ENCODE peak calls at places on chromosomes 4 and X, in ten cellular contexts. Y is CD8-positive, alpha-beta T cell; L is psoas muscle; T is HepG2; S is transverse colon; X is neural progenitor cell; U is right atrium auricular region; F is left ventricle myocardium inferior; Z is PC-9; A is pancreas. O is an unnamed sample. For H3K4me1, the result is how much of the 10 kb centered on the place peaks cover.

GRCh38 chr4:6992728-6993655 is 50.2 kb upstream of the TADA2B start:
- DNase-seq in Z (peak), Y (no peak), S (no peak), X (no peak), F (no peak), A (no peak), L (no peak), T (no peak), U (no peak), O (no peak)

GRCh38 chrX:8191022-8191421 is 20.0 kb upstream of the VCX2 start:
- DNase-seq in X (no peak), Z (peak), Y (no peak), T (no peak), A (no peak), L (no peak), U (no peak), F (no peak), S (peak), O (no peak)

GRCh38 chr4:6416518-6417286 is 55.7 kb downstream of the PPP2R2C start:
- DNase-seq in Z (no peak), U (no peak), X (no peak), Y (no peak), T (no peak), F (no peak), L (no peak), A (no peak), S (no peak), O (no peak)

GRCh38 chrX:50613846-50614245 is 143.2 kb upstream of the DGKK start:
- DNase-seq in Z (no peak), U (no peak), X (no peak), T (no peak), Y (no peak), F (no peak), S (no peak), A (no peak), L (no peak), O (no peak)

GRCh38 chrX:111444881-111445280 is 32.9 kb upstream of the DCX start:
- DNase-seq in U (no peak), Y (no peak), T (no peak), A (no peak), S (no peak), L (no peak), Z (no peak), X (no peak), F (no peak), O (no peak)

GRCh38 chr4:152281211-152281610 is 254.7 kb downstream of the FBXW7 start:
- DNase-seq in A (no peak), Z (no peak), T (no peak), F (no peak), X (no peak), Y (no peak), U (no peak), L (no peak), S (no peak), O (no peak)

GRCh38 chrX:66553973-66554372 is 84.9 kb downstream of the EDA2R start:
- DNase-seq in T (no peak), Y (no peak), L (no peak), Z (no peak), X (no peak), U (no peak), A (no peak), S (no peak), F (no peak), O (no peak)

GRCh38 chrX:15188039-15188438 is 81.8 kb downstream of the ASB9 start:
- DNase-seq in U (no peak), S (no peak), T (no peak), X (no peak), A (no peak), L (no peak), Y (no peak), Z (no peak), F (no peak), O (no peak)

GRCh38 chr4:127521463-127521862 is 111.3 kb upstream of the INTU start:
- DNase-seq in T (no peak), F (peak), L (no peak), S (no peak), Y (no peak), A (no peak), X (no peak), U (no peak), Z (no peak), O (no peak)

GRCh38 chr4:186953601-186954260 is 230.1 kb upstream of the FAT1 start:
- DNase-seq in L (peak), X (no peak), U (peak), Y (no peak), T (no peak), Z (no peak), S (no peak), A (no peak), F (no peak), O (no peak)

GRCh38 chr4:41199788-41200187 is 14.6 kb downstream of the APBB2 start:
- DNase-seq in Z (no peak), F (no peak), T (no peak), X (no peak), Y (no peak), A (no peak), U (no peak), L (no peak), S (no peak), O (no peak)

GRCh38 chr4:106763044-106763443 is 273.1 kb downstream of the DKK2 start:
- DNase-seq in Y (no peak), Z (no peak), T (no peak), L (no peak), X (peak), F (no peak), A (no peak), U (no peak), S (no peak), O (no peak)

GRCh38 chrX:69258893-69259292 is 93.6 kb upstream of the PJA1 start:
- DNase-seq in F (no peak), T (no peak), A (no peak), U (no peak), L (no peak), Y (no peak), Z (no peak), S (no peak), X (no peak), O (no peak)

GRCh38 chr4:176377705-176378302 is 58.0 kb downstream of the SPCS3 start:
- DNase-seq in S (no peak), X (no peak), Z (no peak), U (no peak), Y (no peak), T (no peak), A (no peak), L (no peak), F (no peak), O (no peak)

GRCh38 chrX:101550825-101551767 is 749 bp downstream of the ARMCX1 start:
- DNase-seq in L (peak), Z (no peak), A (peak), U (no peak), S (no peak), Y (no peak), T (no peak), F (peak), X (peak), O (peak)

GRCh38 chr4:20809796-20810195 is 109.5 kb downstream of the PACRGL start:
- DNase-seq in L (no peak), Z (peak), T (peak), A (no peak), S (no peak), F (no peak), Y (no peak), X (no peak), U (no peak), O (no peak)

GRCh38 chrX:111869639-111870034 is 6.3 kb upstream of the TRPC5OS start:
- DNase-seq in L (no peak), Z (peak), S (peak), F (no peak), T (no peak), U (no peak), Y (no peak), A (peak), X (peak), O (peak)

GRCh38 chr4:76850010-76850441 is 47.9 kb downstream of the SOWAHB start:
- DNase-seq in L (no peak), F (no peak), X (no peak), U (no peak), T (peak), Y (no peak), S (no peak), A (no peak), Z (peak), O (no peak)

GRCh38 chrX:150790021-150790420 is 96.8 kb downstream of the MTMR1 start:
- DNase-seq in L (no peak), Y (no peak), A (no peak), S (no peak), T (no peak), U (no peak), X (no peak), Z (no peak), F (no peak), O (no peak)

GRCh38 chr4:141132689-141133145 is 552 bp downstream of the RNF150 start:
- DNase-seq in U (no peak), X (peak), S (peak), A (peak), Y (no peak), F (peak), Z (no peak), L (peak), T (no peak), O (peak)

GRCh38 chr4:25966171-25966570 is 52.2 kb downstream of the SMIM20 start:
- DNase-seq in X (no peak), T (no peak), U (no peak), L (no peak), F (no peak), Z (no peak), A (no peak), S (no peak), Y (no peak), O (no peak)

GRCh38 chr4:41579043-41579442 is 41.1 kb downstream of the LIMCH1 start:
- DNase-seq in L (no peak), Y (no peak), S (no peak), Z (no peak), T (no peak), F (no peak), U (no peak), X (no peak), A (no peak), O (no peak)

GRCh38 chrX:46447384-46447783 is 97.8 kb downstream of the ZNF674 start:
- DNase-seq in A (no peak), L (no peak), U (no peak), Y (no peak), S (no peak), X (no peak), Z (no peak), T (peak), F (no peak), O (peak)

GRCh38 chr4:126137782-126138170 is 823.0 kb downstream of the FAT4 start:
- DNase-seq in X (no peak), L (no peak), Z (no peak), F (no peak), S (no peak), U (no peak), T (no peak), Y (no peak), A (no peak), O (no peak)

GRCh38 chrX:9604111-9604907 is 139.5 kb downstream of the TBL1X start:
- DNase-seq in S (no peak), Z (no peak), F (peak), T (no peak), Y (no peak), X (no peak), L (peak), U (peak), A (peak), O (peak)

GRCh38 chr4:144754562-144755410 is 108.8 kb downstream of the HHIP start:
- DNase-seq in X (peak), S (no peak), T (no peak), F (no peak), A (peak), L (no peak), U (no peak), Z (no peak), Y (no peak), O (no peak)

GRCh38 chr4:84159767-84160166 is 339.3 kb downstream of the NKX6-1 start:
- DNase-seq in T (peak), X (peak), S (no peak), Y (no peak), U (no peak), F (no peak), A (no peak), L (no peak), Z (no peak), O (peak)

GRCh38 chr4:2923141-2923551 is 40.1 kb downstream of the NOP14 start:
- DNase-seq in U (no peak), F (no peak), Z (no peak), X (no peak), S (no peak), Y (no peak), L (no peak), T (no peak), A (no peak), O (no peak)

GRCh38 chrX:136261316-136261715 is 10.1 kb upstream of the MAP7D3 start:
- DNase-seq in T (no peak), L (no peak), Y (no peak), F (no peak), U (no peak), Z (no peak), X (no peak), A (no peak), S (no peak), O (no peak)

GRCh38 chr4:57369446-57369845 is 259.3 kb upstream of the IGFBP7 start:
- DNase-seq in X (no peak), Z (no peak), L (no peak), Y (no peak), U (no peak), A (no peak), F (no peak), T (no peak), S (no peak), O (no peak)

GRCh38 chrX:54825716-54826428 is 18.3 kb downstream of the MAGED2 start:
- DNase-seq in Y (peak), U (no peak), Z (no peak), S (no peak), L (no peak), F (no peak), A (no peak), X (no peak), T (no peak), O (no peak)

GRCh38 chr4:74095886-74096264 is 3.1 kb downstream of the CXCL2 start:
- DNase-seq in U (no peak), X (no peak), S (no peak), L (no peak), Z (no peak), A (no peak), T (no peak), F (no peak), Y (no peak), O (no peak)

GRCh38 chr4:8376361-8377102 is 64.0 kb downstream of the ACOX3 start:
- DNase-seq in Z (no peak), F (peak), U (no peak), X (no peak), Y (no peak), L (no peak), T (no peak), S (no peak), A (no peak), O (no peak)

GRCh38 chr4:59247032-59247431 is 1953.1 kb upstream of the ADGRL3 start:
- DNase-seq in A (no peak), Z (no peak), F (no peak), T (peak), X (no peak), U (no peak), S (no peak), Y (no peak), L (no peak), O (no peak)

GRCh38 chr4:7420661-7421040 is 14.1 kb downstream of the PSAPL1 start:
- DNase-seq in Z (no peak), Y (no peak), T (no peak), X (no peak), F (peak), U (peak), A (no peak), S (no peak), L (no peak), O (no peak)

DNA sequence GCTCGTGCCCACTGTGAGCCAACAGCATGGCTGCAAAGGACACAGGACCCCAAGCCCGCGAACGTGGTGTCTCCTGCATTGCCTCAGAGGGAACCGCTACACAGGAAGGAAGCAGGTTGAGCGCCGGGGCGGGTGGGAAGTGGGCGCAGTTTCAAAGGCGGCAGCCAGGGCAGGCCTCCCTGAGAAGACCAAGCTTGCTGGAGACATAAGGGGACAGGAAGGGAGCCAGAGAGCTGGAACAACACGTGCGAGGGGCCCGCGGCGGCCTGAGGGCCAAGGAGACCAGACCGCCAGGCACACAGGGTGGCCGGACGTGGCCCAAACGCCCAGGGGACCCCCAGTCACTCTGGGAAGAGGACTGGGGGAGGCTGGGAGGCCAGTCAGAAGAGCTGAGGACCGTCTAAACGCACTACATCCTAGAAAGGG is 32.0 kb downstream of the CTBP1 start:
- DNase-seq in L (peak), U (no peak), S (peak), T (no peak), X (no peak), A (no peak), Z (no peak), Y (peak), F (no peak), O (no peak)
- H3K4me1 ChIP-seq in L (under half), U (under half), S (under half), T (under half), X (under half), A (under half), Z (under half), Y (under half), F (under half), O (under half)

DNA sequence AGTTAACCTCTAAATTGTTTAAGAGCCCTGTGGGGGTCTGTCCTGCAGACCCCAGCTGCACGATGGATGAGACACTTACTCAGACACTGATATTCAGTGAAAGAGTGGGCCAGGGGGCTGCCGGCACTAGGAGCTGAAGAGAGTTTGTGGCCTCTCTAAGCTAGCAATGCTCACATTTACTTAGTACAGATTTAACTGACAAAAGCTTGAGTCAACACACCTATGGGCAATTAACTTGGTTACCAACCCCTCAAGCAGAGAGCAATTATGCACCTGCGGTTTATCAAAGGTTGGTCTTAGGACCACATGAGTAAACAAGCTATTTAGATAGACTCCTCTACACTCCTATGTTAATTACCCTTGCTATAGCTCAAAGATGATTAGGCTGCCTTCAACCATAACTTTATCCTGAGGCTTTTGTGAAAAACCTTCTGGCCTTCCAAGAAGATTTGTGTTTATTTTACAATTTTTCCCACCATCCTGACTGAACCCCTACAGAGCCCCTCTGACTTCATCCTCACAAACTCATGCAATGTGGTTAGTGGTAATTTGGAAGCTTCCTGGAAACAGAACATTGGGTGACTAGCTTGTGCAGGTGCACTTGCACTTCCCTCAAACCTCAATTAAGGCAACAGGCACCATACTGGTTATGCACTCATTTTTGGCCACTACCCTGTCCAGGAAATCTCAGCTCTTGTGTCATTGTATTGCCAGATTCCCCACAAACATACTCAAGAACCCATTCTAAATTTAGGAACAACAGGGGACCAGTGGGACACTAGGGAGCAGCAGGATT is 234.4 kb upstream of the ITM2A start:
- DNase-seq in L (no peak), S (peak), Z (no peak), X (no peak), T (no peak), F (no peak), A (no peak), U (no peak), Y (no peak), O (no peak)
- H3K27ac ChIP-seq in L (no peak), S (no peak), Z (no peak), X (no peak), T (no peak), F (no peak), A (no peak), U (no peak), Y (no peak), O (no peak)

DNA sequence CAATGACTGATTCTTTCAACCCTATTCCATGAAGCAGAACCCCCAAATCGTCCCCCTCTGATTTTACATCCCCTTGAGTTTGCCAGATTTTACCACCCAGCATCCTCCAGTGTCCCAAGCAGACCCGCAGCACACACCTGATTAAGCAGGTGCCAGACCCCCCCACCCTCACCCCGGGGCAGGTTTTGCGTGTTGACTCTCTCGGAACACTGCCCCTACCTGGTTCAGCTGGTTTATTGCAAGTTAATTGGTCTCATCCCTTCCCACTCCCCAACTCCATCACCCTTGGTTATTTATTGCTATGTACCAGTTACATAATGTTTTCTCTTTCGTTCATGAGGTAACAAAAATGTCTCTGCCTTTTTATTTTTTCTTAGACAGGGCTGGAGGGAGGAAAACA is 258.4 kb downstream of the BCOR start:
- DNase-seq in T (no peak), A (no peak), S (no peak), L (no peak), U (no peak), Y (no peak), Z (no peak), F (no peak), X (no peak), O (no peak)
- TF ChIP-seq CTCF in T (no peak), A (no peak), S (no peak), L (no peak), U (no peak), Y (no peak), Z (no peak), F (no peak), X (peak), O (no peak)

GRCh38 chrX:131277543-131278115 is 11.5 kb downstream of the IGSF1 start:
- DNase-seq in L (no peak), A (no peak), T (no peak), Y (no peak), Z (no peak), U (no peak), X (peak), F (no peak), S (no peak), O (no peak)
- H3K4me1 ChIP-seq in L (under half), A (under half), T (under half), Y (under half), Z (under half), U (under half), X (under half), F (under half), S (under half), O (under half)

DNA sequence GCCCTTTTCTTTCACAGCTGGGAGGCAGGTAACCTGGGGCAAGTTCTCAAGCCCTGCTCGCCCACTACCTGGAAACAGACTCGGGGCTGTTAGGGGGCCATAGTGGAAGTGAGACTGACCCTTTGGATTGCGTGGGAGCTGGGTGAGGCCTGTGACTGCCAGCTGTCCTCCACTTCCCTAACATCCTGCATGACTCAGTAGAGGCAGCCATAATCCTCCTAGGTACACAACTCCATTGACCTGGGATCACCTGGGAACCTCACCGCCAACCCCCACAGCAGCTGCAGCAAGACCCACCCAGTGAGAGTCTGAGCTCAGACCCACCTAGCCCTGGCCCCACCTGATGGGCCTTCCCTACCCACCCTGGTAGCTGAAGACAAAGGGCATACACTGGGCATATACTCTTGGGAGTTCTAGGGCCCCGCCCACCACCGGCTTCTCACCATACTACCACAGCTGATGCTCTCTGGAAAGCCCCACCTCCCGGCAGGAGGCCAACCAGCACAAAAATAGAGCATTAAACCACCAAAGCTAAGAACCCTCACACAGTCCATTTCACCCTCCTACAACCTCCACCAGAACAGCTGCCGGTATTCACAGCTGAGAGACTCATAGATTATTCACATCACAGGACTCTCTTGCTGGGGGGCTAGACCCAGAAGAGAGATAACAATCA is 61.1 kb upstream of the DCTD start:
- DNase-seq in U (no peak), F (no peak), S (no peak), A (no peak), L (no peak), T (no peak), Z (no peak), X (no peak), Y (no peak), O (no peak)
- H3K27ac ChIP-seq in U (no peak), F (no peak), S (no peak), A (no peak), L (no peak), T (no peak), Z (no peak), X (no peak), Y (no peak), O (no peak)

GRCh38 chr4:70901984-70902576 is at the start of gene MOB1B:
- DNase-seq in U (peak), L (peak), T (peak), F (peak), X (peak), S (peak), Y (peak), A (peak), Z (peak), O (peak)
- TF ChIP-seq CTCF in U (peak), L (peak), T (peak), F (peak), X (peak), S (peak), Y (peak), A (no peak), Z (peak), O (peak)